ENCODE peak calls at places on chromosomes 5 and 9, in seven cellular contexts. Z is H1, E is transverse colon, F is heart left ventricle, A is body of pancreas, W is uterus, P is gastrocnemius medialis. S is an unnamed sample.

GRCh38 chr5:102664946-102665345 is 90.2 kb upstream of the PAM start:
- DNase-seq in Z (no peak), E (no peak), F (no peak), A (no peak), W (no peak), P (no peak), S (no peak)

GRCh38 chr5:149794338-149795023 is 64.4 kb downstream of the PPARGC1B start:
- DNase-seq in Z (no peak), E (no peak), F (peak; percentile 59), A (no peak), W (no peak), P (peak; percentile 67), S (no peak)

GRCh38 chr5:180343846-180344327 is 9.2 kb downstream of the GFPT2 start:
- DNase-seq in Z (no peak), E (no peak), F (no peak), A (no peak), W (peak; percentile 67), P (peak; percentile 49), S (no peak)

GRCh38 chr5:180126716-180127681 is 55.4 kb upstream of the RNF130 start:
- DNase-seq in Z (no peak), E (no peak), F (no peak), A (peak; percentile 40), W (peak; percentile 9), P (no peak), S (no peak)

GRCh38 chr9:114178756-114179450 is 23.6 kb downstream of the COL27A1 start:
- DNase-seq in Z (no peak), E (no peak), F (peak; percentile 73), A (peak; percentile 69), W (no peak), P (peak; percentile 90), S (no peak)

GRCh38 chr5:85893996-85894395 is 723.7 kb upstream of the COX7C start:
- DNase-seq in Z (peak; percentile 9), E (no peak), F (no peak), A (no peak), W (no peak), P (no peak), S (no peak)

GRCh38 chr9:3181049-3181953 is 337.4 kb upstream of the PUM3 start:
- DNase-seq in Z (peak; percentile 81), E (peak; percentile 54), F (no peak), A (peak; percentile 67), W (no peak), P (no peak), S (peak; percentile 16)

GRCh38 chr9:92138157-92138959 is 23.1 kb upstream of the SPTLC1 start:
- DNase-seq in Z (no peak), E (peak; percentile 64), F (peak; percentile 66), A (peak; percentile 79), W (peak; percentile 72), P (no peak), S (peak; percentile 87)

GRCh38 chr9:16624356-16624755 is 246.1 kb downstream of the BNC2 start:
- DNase-seq in Z (no peak), E (no peak), F (no peak), A (no peak), W (no peak), P (no peak), S (no peak)

GRCh38 chr9:76292246-76292645 is 102.0 kb downstream of the RFK start:
- DNase-seq in Z (no peak), E (no peak), F (no peak), A (no peak), W (no peak), P (no peak), S (no peak)

GRCh38 chr9:15293727-15294405 is 13.2 kb downstream of the TTC39B start:
- DNase-seq in Z (no peak), E (no peak), F (no peak), A (no peak), W (peak; percentile 28), P (no peak), S (no peak)

GRCh38 chr9:82334286-82334685 is 345.7 kb downstream of the SPATA31D1 start:
- DNase-seq in Z (no peak), E (no peak), F (no peak), A (no peak), W (no peak), P (no peak), S (no peak)

GRCh38 chr5:144017119-144017518 is 153.3 kb downstream of the YIPF5 start:
- DNase-seq in Z (no peak), E (no peak), F (no peak), A (no peak), W (no peak), P (no peak), S (no peak)

GRCh38 chr5:132260714-132261615 is 3.5 kb downstream of the PDLIM4 start:
- DNase-seq in Z (no peak), E (peak; percentile 46), F (peak; percentile 80), A (peak; percentile 74), W (peak; percentile 87), P (no peak), S (peak; percentile 69)

GRCh38 chr5:78547171-78547570 is 101.4 kb downstream of the LHFPL2 start:
- DNase-seq in Z (no peak), E (no peak), F (no peak), A (no peak), W (no peak), P (no peak), S (no peak)

GRCh38 chr9:116027951-116028350 is 125.6 kb upstream of the PAPPA start:
- DNase-seq in Z (no peak), E (no peak), F (no peak), A (no peak), W (no peak), P (no peak), S (no peak)

GRCh38 chr5:8805653-8806052 is 740.2 kb downstream of the SEMA5A start:
- DNase-seq in Z (no peak), E (no peak), F (no peak), A (no peak), W (no peak), P (no peak), S (no peak)
- H3K9me3 ChIP-seq in Z (peaks cover 16% of the 10 kb centered on the region), E (no peaks in the 10 kb centered on the region), F (peaks cover 55% of the 10 kb centered on the region), A (no peaks in the 10 kb centered on the region), W (no peaks in the 10 kb centered on the region), P (no peaks in the 10 kb centered on the region), S (no peaks in the 10 kb centered on the region)

DNA sequence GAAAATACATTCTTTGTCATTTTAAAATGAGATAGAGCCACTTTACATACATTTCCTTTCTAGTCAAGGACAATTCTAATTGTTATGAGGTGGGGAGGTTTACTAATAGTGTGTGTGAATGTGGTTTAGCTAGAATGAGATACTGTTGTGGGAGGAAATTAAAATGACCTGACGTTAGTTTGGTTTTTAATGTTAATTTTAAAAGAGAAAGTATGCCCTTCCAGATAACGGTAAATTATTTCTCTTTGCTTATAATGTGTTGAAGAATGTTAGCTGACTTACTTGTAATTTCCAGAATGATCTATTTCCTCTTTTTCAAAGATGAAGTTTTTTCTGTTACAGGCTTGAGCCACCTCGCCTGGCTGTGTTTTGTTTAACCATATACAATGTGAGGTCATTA is 1.7 kb upstream of the TAF7 start:
- DNase-seq in Z (no peak), E (no peak), F (no peak), A (no peak), W (no peak), P (no peak), S (no peak)
- TF ChIP-seq POLR2A in Z (no peak), E (no peak), F (no peak), A (no peak), W (no peak), P (no peak), S (no peak)

DNA sequence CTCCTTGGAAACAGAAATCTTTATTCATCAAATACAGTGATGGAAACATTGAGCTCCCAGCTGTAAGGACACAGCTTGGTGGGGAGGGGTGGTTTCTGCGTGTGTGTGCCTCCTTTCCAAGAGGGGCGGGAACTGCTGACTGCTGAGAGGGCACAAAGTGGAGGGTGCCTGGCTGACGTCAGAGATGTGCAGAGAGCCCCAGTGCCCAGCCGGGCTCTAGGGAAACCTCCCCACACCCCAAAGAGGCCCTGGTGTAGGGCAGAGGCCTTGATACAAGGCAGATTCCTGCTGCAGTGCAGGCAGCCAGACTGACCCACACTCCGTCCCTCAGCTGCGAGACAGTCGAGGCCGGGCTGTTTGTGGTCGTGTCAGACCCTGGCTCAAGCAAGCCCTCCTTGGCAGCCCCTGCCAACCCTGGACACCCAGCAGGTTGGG is 191.0 kb downstream of the CACNA1B start:
- DNase-seq in Z (no peak), E (no peak), F (no peak), A (no peak), W (no peak), P (peak; percentile 0), S (peak; percentile 3)
- H3K9me3 ChIP-seq in Z (peaks cover 37% of the 10 kb centered on the region), E (no peaks in the 10 kb centered on the region), F (no peaks in the 10 kb centered on the region), A (no peaks in the 10 kb centered on the region), W (no peaks in the 10 kb centered on the region), P (no peaks in the 10 kb centered on the region), S (no peaks in the 10 kb centered on the region)

DNA sequence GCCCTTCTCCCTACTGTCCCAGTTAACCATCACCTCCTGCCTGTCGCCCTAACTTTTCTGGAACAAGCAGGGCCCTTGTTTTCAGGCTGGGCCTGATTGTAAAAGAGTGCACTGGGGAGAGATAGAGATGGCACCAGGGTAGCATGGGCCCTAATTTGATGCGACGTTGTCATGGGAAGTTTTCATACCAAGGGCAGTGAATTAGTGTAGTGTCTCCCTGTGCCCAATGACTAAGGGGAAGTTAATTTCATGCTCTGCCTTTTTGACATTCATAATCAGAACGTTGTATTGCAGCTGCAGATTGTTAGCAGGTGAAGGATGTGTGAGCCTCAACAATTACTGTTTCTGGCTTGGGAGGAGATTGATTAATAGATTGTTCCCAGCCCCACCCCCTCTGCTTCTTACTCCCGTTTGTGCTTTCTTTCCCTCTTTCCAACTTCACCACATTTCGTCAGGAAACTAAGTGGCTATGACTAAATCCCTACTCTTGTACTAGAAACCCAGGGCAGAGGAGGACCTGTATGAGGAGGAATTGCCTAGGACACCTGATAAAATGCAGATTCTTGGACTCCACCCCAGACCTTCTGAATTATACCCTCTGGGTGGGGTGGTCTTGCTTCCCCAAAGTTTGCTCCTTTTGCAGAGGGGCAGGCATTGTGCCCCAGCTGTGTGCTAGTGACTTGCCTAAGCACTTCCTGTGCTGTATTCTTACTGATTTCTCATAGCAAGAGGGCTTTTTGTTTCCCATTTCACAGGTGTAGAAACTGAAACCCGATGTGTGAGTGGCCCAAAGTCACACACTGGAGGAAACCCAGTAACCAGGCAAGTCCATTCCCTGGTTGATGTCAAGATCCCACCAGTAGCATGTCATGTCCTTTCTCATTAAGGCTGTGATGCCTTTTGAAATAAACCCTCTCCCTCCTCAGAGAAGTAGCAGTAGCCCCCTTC is 56.3 kb downstream of the DAB2IP start:
- DNase-seq in Z (no peak), E (no peak), F (no peak), A (no peak), W (no peak), P (no peak), S (no peak)
- TF ChIP-seq POLR2A in Z (no peak), E (no peak), F (no peak), A (no peak), W (no peak), P (no peak), S (no peak)

DNA sequence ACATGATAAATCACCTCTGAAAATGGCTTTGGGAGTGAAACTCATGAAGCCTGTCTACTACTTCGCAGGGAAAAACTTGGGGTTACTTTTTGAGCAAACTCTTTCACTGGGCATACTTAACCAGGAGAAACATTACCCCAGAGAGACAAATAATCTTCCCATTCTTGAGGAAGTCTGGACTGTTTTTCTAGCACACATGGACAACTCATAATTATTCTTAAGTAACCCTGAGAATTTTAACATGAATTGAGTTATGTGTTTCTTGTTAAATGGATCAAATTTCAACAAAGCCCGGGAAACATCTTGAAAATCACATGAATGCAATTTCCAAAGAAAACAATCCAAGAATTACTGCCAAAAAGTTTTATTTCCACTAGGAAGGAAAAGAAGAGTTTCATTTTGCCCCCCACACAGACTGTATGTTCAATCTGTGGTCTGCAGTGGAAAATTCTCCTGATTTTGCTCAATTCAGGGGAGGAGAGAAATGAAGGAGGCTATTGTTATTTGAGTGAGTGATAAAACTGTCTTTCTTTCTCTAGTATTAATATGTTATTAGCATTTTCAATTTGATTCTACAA is 564.8 kb upstream of the CLINT1 start:
- DNase-seq in Z (no peak), E (no peak), F (no peak), A (no peak), W (no peak), P (no peak), S (no peak)
- H3K9me3 ChIP-seq in Z (no peaks in the 10 kb centered on the region), E (no peaks in the 10 kb centered on the region), F (no peaks in the 10 kb centered on the region), A (no peaks in the 10 kb centered on the region), W (no peaks in the 10 kb centered on the region), P (no peaks in the 10 kb centered on the region), S (no peaks in the 10 kb centered on the region)

GRCh38 chr5:160421625-160422258 is at the start of gene PTTG1:
- DNase-seq in Z (peak; percentile 89), E (peak; percentile 97), F (peak; percentile 94), A (peak; percentile 98), W (peak; percentile 96), P (peak; percentile 92), S (peak; percentile 96)
- TF ChIP-seq POLR2A in Z (peak; percentile 75), E (peak; percentile 24), F (peak; percentile 37), A (no peak), W (peak; percentile 51), P (peak; percentile 57), S (no peak)

S was measured in ovary.